ENCODE peak calls at places on chromosome 16, in five cellular contexts. One of them, this sample, is unnamed. For H3K36me3, the result is how much of the 10 kb centered on the place peaks cover.

GRCh38 chr16:75238853-75239371 is 12.5 kb downstream of the BCAR1 start:
- DNase-seq in CD8-positive, alpha-beta memory T cell: no peak
- DNase-seq in thoracic aorta: no peak
- DNase-seq in HAP-1: no peak
- DNase-seq in neural progenitor cell: no peak
- DNase-seq in this sample: peak

GRCh38 chr16:50195756-50196155 is 42.6 kb downstream of the TENT4B start:
- DNase-seq in CD8-positive, alpha-beta memory T cell: no peak
- DNase-seq in thoracic aorta: no peak
- DNase-seq in HAP-1: no peak
- DNase-seq in neural progenitor cell: no peak
- DNase-seq in this sample: no peak

GRCh38 chr16:54077412-54077821 is 209.2 kb downstream of the IRX3 start:
- DNase-seq in CD8-positive, alpha-beta memory T cell: no peak
- DNase-seq in thoracic aorta: no peak
- DNase-seq in HAP-1: no peak
- DNase-seq in neural progenitor cell: no peak
- DNase-seq in this sample: no peak

GRCh38 chr16:86509759-86510464 is 415 bp upstream of the FOXF1 start:
- DNase-seq in CD8-positive, alpha-beta memory T cell: no peak
- DNase-seq in thoracic aorta: no peak
- DNase-seq in HAP-1: peak
- DNase-seq in neural progenitor cell: peak
- DNase-seq in this sample: peak

GRCh38 chr16:30621765-30622164 is 11.6 kb upstream of the ZNF689 start:
- DNase-seq in CD8-positive, alpha-beta memory T cell: no peak
- DNase-seq in thoracic aorta: no peak
- DNase-seq in HAP-1: no peak
- DNase-seq in neural progenitor cell: no peak
- DNase-seq in this sample: no peak

GRCh38 chr16:608019-608418 is 18.2 kb downstream of the RAB40C start:
- DNase-seq in CD8-positive, alpha-beta memory T cell: no peak
- DNase-seq in thoracic aorta: no peak
- DNase-seq in HAP-1: no peak
- DNase-seq in neural progenitor cell: no peak
- DNase-seq in this sample: peak

GRCh38 chr16:75566889-75567255 is 693 bp downstream of the GABARAPL2 start:
- DNase-seq in CD8-positive, alpha-beta memory T cell: peak
- DNase-seq in thoracic aorta: no peak
- DNase-seq in HAP-1: no peak
- DNase-seq in neural progenitor cell: peak
- DNase-seq in this sample: peak

GRCh38 chr16:69796285-69797118 is 34.4 kb downstream of the WWP2 start:
- DNase-seq in CD8-positive, alpha-beta memory T cell: no peak
- DNase-seq in thoracic aorta: no peak
- DNase-seq in HAP-1: peak
- DNase-seq in neural progenitor cell: peak
- DNase-seq in this sample: peak

GRCh38 chr16:58124601-58124915 is 4.6 kb downstream of the CFAP20 start:
- DNase-seq in CD8-positive, alpha-beta memory T cell: no peak
- DNase-seq in thoracic aorta: no peak
- DNase-seq in HAP-1: no peak
- DNase-seq in neural progenitor cell: no peak
- DNase-seq in this sample: no peak

GRCh38 chr16:77452243-77452642 is 17.4 kb upstream of the ADAMTS18 start:
- DNase-seq in CD8-positive, alpha-beta memory T cell: no peak
- DNase-seq in thoracic aorta: no peak
- DNase-seq in HAP-1: no peak
- DNase-seq in neural progenitor cell: no peak
- DNase-seq in this sample: no peak

GRCh38 chr16:77462894-77463293 is 28.1 kb upstream of the ADAMTS18 start:
- DNase-seq in CD8-positive, alpha-beta memory T cell: no peak
- DNase-seq in thoracic aorta: no peak
- DNase-seq in HAP-1: no peak
- DNase-seq in neural progenitor cell: no peak
- DNase-seq in this sample: no peak

GRCh38 chr16:77459534-77460412 is 24.9 kb upstream of the ADAMTS18 start:
- DNase-seq in CD8-positive, alpha-beta memory T cell: no peak
- DNase-seq in thoracic aorta: no peak
- DNase-seq in HAP-1: no peak
- DNase-seq in neural progenitor cell: no peak
- DNase-seq in this sample: no peak

DNA sequence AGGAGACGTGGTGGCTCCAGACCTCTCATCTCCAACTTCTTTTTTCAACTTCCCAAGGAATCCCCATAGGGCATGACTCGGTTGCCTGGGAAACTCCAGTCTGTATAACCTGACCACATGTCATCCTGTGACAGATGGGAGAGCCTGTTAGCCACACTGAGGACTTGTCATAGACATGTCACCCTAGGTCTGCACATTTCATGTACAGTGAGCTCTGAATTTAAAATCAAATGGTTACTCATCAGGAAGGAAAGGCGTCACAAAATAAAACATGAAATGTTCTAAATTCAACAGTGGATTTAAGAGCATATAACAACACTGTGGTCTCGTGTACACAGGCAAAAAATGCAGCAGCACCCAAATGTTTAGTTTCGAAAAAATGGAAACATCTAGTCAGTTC is 22.2 kb upstream of the ADAMTS18 start:
- DNase-seq in CD8-positive, alpha-beta memory T cell: no peak
- DNase-seq in thoracic aorta: no peak
- DNase-seq in HAP-1: no peak
- DNase-seq in neural progenitor cell: no peak
- DNase-seq in this sample: no peak
- H3K4me3 ChIP-seq in CD8-positive, alpha-beta memory T cell: no peak
- H3K4me3 ChIP-seq in thoracic aorta: no peak
- H3K4me3 ChIP-seq in HAP-1: no peak
- H3K4me3 ChIP-seq in neural progenitor cell: no peak
- H3K4me3 ChIP-seq in this sample: no peak

GRCh38 chr16:88593064-88593463 is 22.9 kb downstream of the ZC3H18 start:
- DNase-seq in CD8-positive, alpha-beta memory T cell: no peak
- DNase-seq in thoracic aorta: no peak
- DNase-seq in HAP-1: no peak
- DNase-seq in neural progenitor cell: no peak
- DNase-seq in this sample: no peak

GRCh38 chr16:88595101-88595500 is 24.9 kb downstream of the ZC3H18 start:
- DNase-seq in CD8-positive, alpha-beta memory T cell: no peak
- DNase-seq in thoracic aorta: no peak
- DNase-seq in HAP-1: no peak
- DNase-seq in neural progenitor cell: no peak
- DNase-seq in this sample: no peak

GRCh38 chr16:88593910-88594309 is 23.7 kb downstream of the ZC3H18 start:
- DNase-seq in CD8-positive, alpha-beta memory T cell: no peak
- DNase-seq in thoracic aorta: no peak
- DNase-seq in HAP-1: no peak
- DNase-seq in neural progenitor cell: no peak
- DNase-seq in this sample: no peak

GRCh38 chr16:88591577-88592021 is 21.4 kb downstream of the ZC3H18 start:
- DNase-seq in CD8-positive, alpha-beta memory T cell: no peak
- DNase-seq in thoracic aorta: no peak
- DNase-seq in HAP-1: no peak
- DNase-seq in neural progenitor cell: no peak
- DNase-seq in this sample: no peak

DNA sequence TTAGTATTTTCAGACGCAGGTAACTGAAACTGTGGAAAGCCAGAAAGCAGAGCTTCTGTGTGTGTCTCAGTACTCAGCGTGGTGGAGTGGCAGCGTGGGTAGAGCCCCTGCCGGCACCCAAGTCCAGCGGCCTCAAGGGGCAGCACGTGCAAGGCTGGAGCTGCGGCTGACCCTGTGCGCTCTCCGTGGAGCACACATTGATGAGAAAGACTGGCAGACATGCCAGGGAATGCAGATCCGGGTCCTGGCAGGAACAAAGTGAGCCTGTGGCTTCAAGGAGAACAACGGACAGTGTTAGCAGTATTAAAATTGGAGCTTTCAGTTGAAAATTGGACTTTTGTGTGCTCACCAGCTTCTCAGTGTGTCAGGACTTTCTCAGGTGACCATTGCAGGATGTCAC is 23.3 kb downstream of the ZC3H18 start:
- DNase-seq in CD8-positive, alpha-beta memory T cell: no peak
- DNase-seq in thoracic aorta: no peak
- DNase-seq in HAP-1: no peak
- DNase-seq in neural progenitor cell: no peak
- DNase-seq in this sample: no peak
- H3K36me3 ChIP-seq in CD8-positive, alpha-beta memory T cell: under half
- H3K36me3 ChIP-seq in thoracic aorta: under half
- H3K36me3 ChIP-seq in HAP-1: under half
- H3K36me3 ChIP-seq in neural progenitor cell: under half
- H3K36me3 ChIP-seq in this sample: under half

GRCh38 chr16:1976951-1977874 is 4.1 kb downstream of the NOXO1 start:
- DNase-seq in CD8-positive, alpha-beta memory T cell: no peak
- DNase-seq in thoracic aorta: no peak
- DNase-seq in HAP-1: no peak
- DNase-seq in neural progenitor cell: no peak
- DNase-seq in this sample: no peak

GRCh38 chr16:1980026-1980769 is 1.1 kb downstream of the NOXO1 start:
- DNase-seq in CD8-positive, alpha-beta memory T cell: no peak
- DNase-seq in thoracic aorta: no peak
- DNase-seq in HAP-1: no peak
- DNase-seq in neural progenitor cell: peak
- DNase-seq in this sample: peak

GRCh38 chr16:1977875-1978268 is 3.4 kb downstream of the NOXO1 start:
- DNase-seq in CD8-positive, alpha-beta memory T cell: no peak
- DNase-seq in thoracic aorta: no peak
- DNase-seq in HAP-1: no peak
- DNase-seq in neural progenitor cell: no peak
- DNase-seq in this sample: no peak

GRCh38 chr16:1979271-1980025 is 1.8 kb downstream of the NOXO1 start:
- DNase-seq in CD8-positive, alpha-beta memory T cell: no peak
- DNase-seq in thoracic aorta: no peak
- DNase-seq in HAP-1: no peak
- DNase-seq in neural progenitor cell: peak
- DNase-seq in this sample: peak

GRCh38 chr16:1978476-1979120 is 2.7 kb downstream of the NOXO1 start:
- DNase-seq in CD8-positive, alpha-beta memory T cell: no peak
- DNase-seq in thoracic aorta: no peak
- DNase-seq in HAP-1: no peak
- DNase-seq in neural progenitor cell: no peak
- DNase-seq in this sample: peak
- H3K4me3 ChIP-seq in CD8-positive, alpha-beta memory T cell: no peak
- H3K4me3 ChIP-seq in thoracic aorta: no peak
- H3K4me3 ChIP-seq in HAP-1: no peak
- H3K4me3 ChIP-seq in neural progenitor cell: peak
- H3K4me3 ChIP-seq in this sample: peak

DNA sequence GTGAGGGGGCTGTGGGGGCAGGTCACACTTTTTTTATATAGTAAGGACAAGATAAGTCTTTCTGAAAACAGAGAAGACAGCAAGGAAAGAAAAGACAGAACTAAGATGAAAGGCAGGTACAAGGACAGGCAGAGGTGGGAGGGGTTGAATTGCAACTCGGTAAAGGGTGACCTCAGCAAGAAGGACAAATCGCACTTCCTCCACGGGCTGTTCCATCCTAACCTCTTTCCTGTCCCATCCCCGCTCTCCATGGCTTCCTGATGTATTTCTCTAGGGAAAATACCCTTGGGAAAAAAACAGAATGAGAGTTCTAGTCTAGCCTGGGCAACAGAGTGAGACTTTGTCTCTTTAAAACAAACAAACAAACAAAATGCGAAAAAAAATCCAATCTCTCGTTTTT is 57.3 kb downstream of the ARHGAP17 start:
- DNase-seq in CD8-positive, alpha-beta memory T cell: no peak
- DNase-seq in thoracic aorta: no peak
- DNase-seq in HAP-1: no peak
- DNase-seq in neural progenitor cell: no peak
- DNase-seq in this sample: no peak
- H3K36me3 ChIP-seq in CD8-positive, alpha-beta memory T cell: half or more
- H3K36me3 ChIP-seq in thoracic aorta: half or more
- H3K36me3 ChIP-seq in HAP-1: half or more
- H3K36me3 ChIP-seq in neural progenitor cell: under half
- H3K36me3 ChIP-seq in this sample: under half

GRCh38 chr16:67653131-67654068 is 6.7 kb downstream of the ACD start:
- DNase-seq in CD8-positive, alpha-beta memory T cell: no peak
- DNase-seq in thoracic aorta: no peak
- DNase-seq in HAP-1: no peak
- DNase-seq in neural progenitor cell: peak
- DNase-seq in this sample: peak
- H3K4me3 ChIP-seq in CD8-positive, alpha-beta memory T cell: no peak
- H3K4me3 ChIP-seq in thoracic aorta: peak
- H3K4me3 ChIP-seq in HAP-1: no peak
- H3K4me3 ChIP-seq in neural progenitor cell: peak
- H3K4me3 ChIP-seq in this sample: peak

GRCh38 chr16:11149011-11149616 is 106.9 kb downstream of the SOCS1 start:
- DNase-seq in CD8-positive, alpha-beta memory T cell: no peak
- DNase-seq in thoracic aorta: no peak
- DNase-seq in HAP-1: no peak
- DNase-seq in neural progenitor cell: no peak
- DNase-seq in this sample: no peak
- H3K36me3 ChIP-seq in CD8-positive, alpha-beta memory T cell: under half
- H3K36me3 ChIP-seq in thoracic aorta: under half
- H3K36me3 ChIP-seq in HAP-1: under half
- H3K36me3 ChIP-seq in neural progenitor cell: under half
- H3K36me3 ChIP-seq in this sample: under half

DNA sequence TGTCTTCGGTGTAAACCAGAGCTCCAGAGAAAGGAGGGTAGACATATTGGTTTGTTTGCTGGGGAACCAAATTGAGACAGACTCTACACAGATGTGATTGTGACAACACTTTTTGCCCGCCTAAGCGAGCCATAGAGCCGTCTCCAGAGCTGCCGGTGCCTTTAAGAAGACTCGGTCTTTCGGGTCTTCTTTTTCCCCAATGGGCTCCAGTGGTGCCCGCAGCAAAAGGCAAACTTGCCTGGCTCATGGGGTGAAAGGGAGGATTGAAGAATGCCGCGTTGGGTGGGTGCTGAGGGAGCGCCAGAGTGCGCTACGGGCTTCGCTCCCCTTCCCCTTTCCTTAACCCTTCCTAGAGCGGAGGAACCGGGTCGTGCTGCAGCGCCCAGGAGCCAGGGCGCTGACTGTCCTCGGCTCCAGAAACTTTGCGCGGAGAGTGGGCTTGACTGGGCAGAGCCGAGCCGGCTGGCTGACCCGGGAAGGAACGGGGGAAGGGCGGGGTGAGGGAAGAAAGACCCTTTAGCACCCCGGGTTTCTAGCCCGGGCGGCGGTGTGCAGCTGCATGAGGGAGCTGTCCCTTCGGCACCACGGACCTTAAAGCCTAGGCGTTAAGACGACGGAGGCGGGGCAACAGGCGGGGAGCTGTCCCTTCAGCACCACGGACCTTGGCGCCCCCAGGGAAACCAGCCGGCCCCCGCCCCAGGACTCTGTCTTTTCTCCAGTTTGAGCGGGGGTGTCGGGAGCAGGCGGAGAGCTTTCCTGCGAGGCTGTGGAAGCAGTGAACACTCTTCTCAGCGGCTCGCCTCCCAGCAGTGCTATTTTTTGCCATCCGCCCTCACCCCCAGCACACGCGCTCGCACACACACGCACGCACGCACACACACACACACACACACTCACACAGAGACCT is at the start of gene CACNG3:
- DNase-seq in CD8-positive, alpha-beta memory T cell: peak
- DNase-seq in thoracic aorta: no peak
- DNase-seq in HAP-1: peak
- DNase-seq in neural progenitor cell: peak
- DNase-seq in this sample: peak
- H3K4me3 ChIP-seq in CD8-positive, alpha-beta memory T cell: no peak
- H3K4me3 ChIP-seq in thoracic aorta: no peak
- H3K4me3 ChIP-seq in HAP-1: no peak
- H3K4me3 ChIP-seq in neural progenitor cell: peak
- H3K4me3 ChIP-seq in this sample: peak